ENCODE peak calls at places on chromosome 6, in six cellular contexts. B, D, N, Z, S and Q are unnamed samples.

GRCh38 chr6:116387374-116387773 is 16.6 kb downstream of the DSE start:
- DNase-seq in B (peak; percentile 91), D (peak; percentile 90), N (no peak), Z (no peak), S (no peak), Q (peak; percentile 85)

GRCh38 chr6:170497845-170498281 is 55.2 kb downstream of the PSMB1 start:
- DNase-seq in B (no peak), D (no peak), N (peak; percentile 85), Z (peak; percentile 67), S (peak; percentile 86), Q (peak; percentile 9)

GRCh38 chr6:158070513-158070912 is 88.8 kb downstream of the SYNJ2 start:
- DNase-seq in B (no peak), D (no peak), N (no peak), Z (no peak), S (no peak), Q (no peak)

GRCh38 chr6:56244528-56245253 is 2.7 kb downstream of the COL21A1 start:
- DNase-seq in B (no peak), D (no peak), N (no peak), Z (no peak), S (no peak), Q (no peak)

GRCh38 chr6:18121580-18122127 is 823 bp downstream of the NHLRC1 start:
- DNase-seq in B (no peak), D (no peak), N (no peak), Z (peak; percentile 63), S (peak; percentile 69), Q (no peak)

GRCh38 chr6:24856954-24857670 is 58.4 kb upstream of the ARMH2 start:
- DNase-seq in B (no peak), D (no peak), N (no peak), Z (no peak), S (no peak), Q (no peak)

GRCh38 chr6:85516168-85516567 is 66.3 kb downstream of the NT5E start:
- DNase-seq in B (no peak), D (peak; percentile 17), N (no peak), Z (no peak), S (no peak), Q (peak; percentile 34)

GRCh38 chr6:128903715-128904114 is 20.8 kb downstream of the LAMA2 start:
- DNase-seq in B (no peak), D (no peak), N (no peak), Z (no peak), S (no peak), Q (no peak)

GRCh38 chr6:150528648-150529285 is 70.9 kb upstream of the PLEKHG1 start:
- DNase-seq in B (peak; percentile 44), D (peak; percentile 1), N (peak; percentile 48), Z (peak; percentile 57), S (peak; percentile 84), Q (peak; percentile 7)

GRCh38 chr6:7773322-7773721 is 47.4 kb downstream of the BMP6 start:
- DNase-seq in B (no peak), D (peak; percentile 58), N (no peak), Z (no peak), S (no peak), Q (no peak)

GRCh38 chr6:170102582-170103481 is 188.0 kb downstream of the DLL1 start:
- DNase-seq in B (no peak), D (no peak), N (no peak), Z (peak; percentile 36), S (no peak), Q (no peak)

GRCh38 chr6:79404261-79404660 is 133.0 kb downstream of the LCA5 start:
- DNase-seq in B (no peak), D (no peak), N (no peak), Z (no peak), S (peak; percentile 63), Q (no peak)

GRCh38 chr6:93252930-93253329 is 166.4 kb downstream of the EPHA7 start:
- DNase-seq in B (no peak), D (no peak), N (no peak), Z (no peak), S (no peak), Q (no peak)

GRCh38 chr6:46042355-46042999 is 26.8 kb upstream of the CLIC5 start:
- DNase-seq in B (peak; percentile 60), D (peak; percentile 11), N (peak; percentile 21), Z (no peak), S (peak; percentile 50), Q (peak; percentile 56)

GRCh38 chr6:157761331-157761921 is 61.6 kb upstream of the SNX9 start:
- DNase-seq in B (peak; percentile 84), D (peak; percentile 76), N (no peak), Z (no peak), S (no peak), Q (no peak)

GRCh38 chr6:130365166-130366010 is 429 bp upstream of the TMEM200A start:
- DNase-seq in B (peak; percentile 81), D (peak; percentile 70), N (peak; percentile 73), Z (peak; percentile 96), S (peak; percentile 83), Q (peak; percentile 60)

GRCh38 chr6:73134588-73134987 is 90.7 kb downstream of the KHDC1L start:
- DNase-seq in B (peak; percentile 2), D (peak; percentile 34), N (peak; percentile 32), Z (peak; percentile 97), S (peak; percentile 94), Q (peak; percentile 56)

GRCh38 chr6:153024401-153025017 is 22.0 kb upstream of the MTRF1L start:
- DNase-seq in B (peak; percentile 68), D (peak; percentile 56), N (peak; percentile 38), Z (peak; percentile 54), S (peak; percentile 54), Q (peak; percentile 46)

GRCh38 chr6:30836957-30837356 is 47.4 kb upstream of the DDR1 start:
- DNase-seq in B (no peak), D (no peak), N (no peak), Z (no peak), S (no peak), Q (peak; percentile 68)

GRCh38 chr6:13614126-13614925 is 809 bp upstream of the NOL7 start:
- DNase-seq in B (no peak), D (no peak), N (no peak), Z (no peak), S (no peak), Q (peak; percentile 62)

GRCh38 chr6:139977887-139978332 is 603.5 kb upstream of the CITED2 start:
- DNase-seq in B (peak; percentile 92), D (peak; percentile 72), N (no peak), Z (no peak), S (no peak), Q (peak; percentile 94)
- H3K18ac ChIP-seq in B (peak overlapping the region; percentile 89), D (peak overlapping the region; percentile 47), N (no peak overlapping the region), Z (no peak overlapping the region), S (no peak overlapping the region), Q (no peak overlapping the region)

GRCh38 chr6:22766979-22767378 is 197.6 kb downstream of the HDGFL1 start:
- DNase-seq in B (no peak), D (no peak), N (no peak), Z (no peak), S (no peak), Q (no peak)

GRCh38 chr6:22765015-22765414 is 195.6 kb downstream of the HDGFL1 start:
- DNase-seq in B (no peak), D (peak; percentile 61), N (no peak), Z (no peak), S (no peak), Q (no peak)

GRCh38 chr6:22764521-22764920 is 195.2 kb downstream of the HDGFL1 start:
- DNase-seq in B (peak; percentile 44), D (peak; percentile 85), N (no peak), Z (no peak), S (no peak), Q (no peak)

GRCh38 chr6:22774129-22774528 is 204.8 kb downstream of the HDGFL1 start:
- DNase-seq in B (no peak), D (peak; percentile 6), N (no peak), Z (no peak), S (no peak), Q (no peak)

DNA sequence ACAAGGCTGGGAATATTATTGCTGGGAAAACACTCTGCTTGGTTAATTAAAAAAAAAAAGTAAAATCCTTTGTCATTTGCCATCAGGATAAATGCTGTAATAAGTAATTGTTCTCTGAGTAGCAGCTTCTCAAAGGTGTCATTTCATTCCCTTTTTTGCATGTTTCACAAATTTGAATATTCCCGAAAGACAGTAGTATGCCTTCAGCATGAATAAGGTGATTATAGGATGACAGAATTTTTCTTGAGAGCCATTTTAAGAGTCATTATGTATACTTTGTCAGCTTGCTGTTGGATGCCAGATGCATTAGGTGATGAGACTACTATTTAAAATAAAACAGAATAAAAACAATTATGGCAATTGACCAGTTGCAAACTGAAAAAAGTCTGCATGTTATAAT is 200.7 kb downstream of the HDGFL1 start:
- DNase-seq in B (no peak), D (no peak), N (no peak), Z (no peak), S (no peak), Q (no peak)
- H3K9me3 ChIP-seq in B (no peaks in the 10 kb centered on the region), D (no peaks in the 10 kb centered on the region), N (peaks cover 15% of the 10 kb centered on the region), Z (no peaks in the 10 kb centered on the region), S (no peaks in the 10 kb centered on the region), Q (no peaks in the 10 kb centered on the region)

GRCh38 chr6:90222008-90222407 is 74.6 kb downstream of the BACH2 start:
- DNase-seq in B (no peak), D (no peak), N (no peak), Z (no peak), S (no peak), Q (no peak)

GRCh38 chr6:90219168-90219985 is 77.3 kb downstream of the BACH2 start:
- DNase-seq in B (peak; percentile 84), D (peak; percentile 90), N (peak; percentile 43), Z (no peak), S (no peak), Q (peak; percentile 46)

GRCh38 chr6:90220273-90220672 is 76.4 kb downstream of the BACH2 start:
- DNase-seq in B (no peak), D (no peak), N (no peak), Z (no peak), S (no peak), Q (no peak)

GRCh38 chr6:90222724-90223198 is 73.9 kb downstream of the BACH2 start:
- DNase-seq in B (peak; percentile 13), D (peak; percentile 65), N (no peak), Z (no peak), S (no peak), Q (peak; percentile 59)

GRCh38 chr6:90221403-90221802 is 75.2 kb downstream of the BACH2 start:
- DNase-seq in B (no peak), D (no peak), N (no peak), Z (no peak), S (no peak), Q (no peak)
- H3K18ac ChIP-seq in B (no peak overlapping the region), D (no peak overlapping the region), N (no peak overlapping the region), Z (no peak overlapping the region), S (no peak overlapping the region), Q (no peak overlapping the region)

DNA sequence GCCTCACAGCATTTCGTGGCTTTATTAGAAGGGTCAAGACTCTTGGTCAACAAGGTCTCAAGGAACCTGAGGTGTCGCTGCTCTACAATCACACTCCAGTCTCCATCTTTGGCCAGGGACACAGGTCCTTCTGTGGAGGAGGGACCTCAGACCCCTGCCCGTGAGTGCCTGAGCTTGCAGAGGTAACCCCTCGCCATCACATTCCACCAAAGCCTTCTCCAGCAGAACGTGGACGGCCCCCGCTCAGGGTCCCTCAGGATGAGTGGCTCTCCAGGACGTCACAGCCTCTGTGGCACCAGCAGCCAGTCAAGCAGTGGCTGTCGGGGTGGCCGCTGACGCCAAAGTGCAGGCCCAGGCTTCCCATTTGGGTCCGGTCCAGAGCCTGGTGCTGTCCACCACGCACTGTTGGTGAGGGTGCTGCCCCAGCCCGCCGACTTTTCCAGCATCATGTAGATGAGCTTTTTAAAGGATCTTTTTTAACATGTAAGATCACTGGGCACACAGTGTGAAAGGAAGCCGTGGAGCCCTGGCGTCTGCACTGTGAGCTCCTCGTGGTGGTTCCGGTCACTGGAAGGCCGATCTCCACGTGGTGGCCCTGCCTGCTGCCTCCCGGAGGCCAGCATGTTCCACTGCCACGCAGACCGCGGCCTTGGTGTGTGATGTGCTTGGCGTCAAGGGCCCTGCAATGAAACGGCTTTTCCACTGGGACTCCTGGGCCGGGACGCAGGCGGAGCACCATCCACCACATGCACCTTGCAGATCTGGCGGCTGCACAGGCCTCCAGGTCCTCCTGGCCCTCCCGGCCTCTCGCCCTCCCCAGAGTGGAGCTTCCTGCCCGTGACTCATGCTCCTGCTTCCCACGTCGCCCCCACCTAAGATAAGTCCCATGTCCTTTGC is 8.3 kb upstream of the KIF25 start:
- DNase-seq in B (no peak), D (no peak), N (no peak), Z (peak; percentile 35), S (no peak), Q (no peak)
- H3K9me3 ChIP-seq in B (no peaks in the 10 kb centered on the region), D (no peaks in the 10 kb centered on the region), N (peaks cover 15% of the 10 kb centered on the region), Z (no peaks in the 10 kb centered on the region), S (no peaks in the 10 kb centered on the region), Q (peaks cover 4% of the 10 kb centered on the region)